ENCODE peak calls at places on chromosomes 5 and 9, in five cellular contexts. A, N, U, O and S are unnamed samples.

GRCh38 chr5:113271753-113272454 is 162.9 kb downstream of the TSSK1B start:
- DNase-seq in A (no peak), N (no peak), U (no peak), O (no peak), S (no peak)

GRCh38 chr9:21110708-21111576 is 30.7 kb downstream of the IFNW1 start:
- DNase-seq in A (peak; percentile 74), N (peak; percentile 10), U (peak; percentile 13), O (peak; percentile 70), S (peak; percentile 64)

GRCh38 chr5:116938488-116938887 is 363.9 kb upstream of the SEMA6A start:
- DNase-seq in A (no peak), N (no peak), U (no peak), O (no peak), S (no peak)

GRCh38 chr9:133474853-133475252 is 4.0 kb downstream of the SLC2A6 start:
- DNase-seq in A (no peak), N (no peak), U (no peak), O (no peak), S (no peak)

GRCh38 chr5:58022055-58022454 is 437.8 kb downstream of the PLK2 start:
- DNase-seq in A (peak; percentile 65), N (no peak), U (no peak), O (no peak), S (no peak)

GRCh38 chr5:72231989-72232703 is 87.9 kb downstream of the MRPS27 start:
- DNase-seq in A (no peak), N (no peak), U (no peak), O (no peak), S (peak; percentile 86)

GRCh38 chr9:128358861-128359260 is 12.3 kb upstream of the URM1 start:
- DNase-seq in A (no peak), N (no peak), U (no peak), O (no peak), S (no peak)

GRCh38 chr5:92613546-92613945 is 967.5 kb downstream of the NR2F1-AS1 start:
- DNase-seq in A (no peak), N (no peak), U (no peak), O (no peak), S (no peak)

GRCh38 chr5:147906326-147907095 is at the start of gene C5orf46:
- DNase-seq in A (peak; percentile 42), N (no peak), U (no peak), O (no peak), S (peak; percentile 60)

GRCh38 chr5:142904421-142904820 is 134.2 kb downstream of the ARHGAP26 start:
- DNase-seq in A (no peak), N (no peak), U (no peak), O (no peak), S (peak; percentile 88)

GRCh38 chr5:133818031-133818431 is 150.4 kb downstream of the C5orf15 start:
- DNase-seq in A (peak; percentile 8), N (no peak), U (no peak), O (no peak), S (no peak)

GRCh38 chr5:116970318-116970717 is 395.7 kb upstream of the SEMA6A start:
- DNase-seq in A (no peak), N (no peak), U (no peak), O (no peak), S (peak; percentile 33)

GRCh38 chr9:108813951-108814601 is 41.7 kb downstream of the ACTL7B start:
- DNase-seq in A (peak; percentile 42), N (no peak), U (no peak), O (peak; percentile 18), S (peak; percentile 91)

GRCh38 chr5:32298056-32298420 is 14.7 kb downstream of the MTMR12 start:
- DNase-seq in A (no peak), N (no peak), U (no peak), O (peak; percentile 47), S (no peak)

GRCh38 chr5:156326718-156327259 is at the start of gene SGCD:
- DNase-seq in A (peak; percentile 98), N (no peak), U (no peak), O (no peak), S (no peak)